ENCODE peak calls at places on chromosomes 2 and 18, in five cellular contexts. One of them, this sample, is unnamed.

GRCh38 chr18:24368749-24369148 is 28.9 kb downstream of the OSBPL1A start:
- DNase-seq in SJSA1: no peak
- DNase-seq in pancreas: no peak
- DNase-seq in epithelial cell of esophagus: peak
- DNase-seq in Peyer's patch: no peak
- DNase-seq in this sample: no peak

GRCh38 chr2:215367647-215368492 is 56.0 kb downstream of the ATIC start:
- DNase-seq in SJSA1: no peak
- DNase-seq in pancreas: no peak
- DNase-seq in epithelial cell of esophagus: peak
- DNase-seq in Peyer's patch: no peak
- DNase-seq in this sample: no peak

GRCh38 chr2:2600466-2600865 is 269.4 kb upstream of the MYT1L start:
- DNase-seq in SJSA1: no peak
- DNase-seq in pancreas: no peak
- DNase-seq in epithelial cell of esophagus: no peak
- DNase-seq in Peyer's patch: no peak
- DNase-seq in this sample: no peak

GRCh38 chr18:49646864-49647263 is 85.0 kb downstream of the LIPG start:
- DNase-seq in SJSA1: no peak
- DNase-seq in pancreas: no peak
- DNase-seq in epithelial cell of esophagus: no peak
- DNase-seq in Peyer's patch: no peak
- DNase-seq in this sample: no peak

GRCh38 chr18:50218432-50219197 is 23.7 kb upstream of the MYO5B start:
- DNase-seq in SJSA1: no peak
- DNase-seq in pancreas: no peak
- DNase-seq in epithelial cell of esophagus: peak
- DNase-seq in Peyer's patch: no peak
- DNase-seq in this sample: peak

GRCh38 chr18:46320928-46321855 is 217.0 kb downstream of the HAUS1 start:
- DNase-seq in SJSA1: peak
- DNase-seq in pancreas: no peak
- DNase-seq in epithelial cell of esophagus: peak
- DNase-seq in Peyer's patch: no peak
- DNase-seq in this sample: no peak

GRCh38 chr2:207235621-207236020 is 69.9 kb upstream of the KLF7 start:
- DNase-seq in SJSA1: no peak
- DNase-seq in pancreas: no peak
- DNase-seq in epithelial cell of esophagus: peak
- DNase-seq in Peyer's patch: no peak
- DNase-seq in this sample: no peak

GRCh38 chr2:216670266-216671080 is 24.9 kb downstream of the IGFBP5 start:
- DNase-seq in SJSA1: no peak
- DNase-seq in pancreas: no peak
- DNase-seq in epithelial cell of esophagus: no peak
- DNase-seq in Peyer's patch: no peak
- DNase-seq in this sample: no peak

GRCh38 chr2:102046135-102046901 is 54.6 kb downstream of the IL1R2 start:
- DNase-seq in SJSA1: no peak
- DNase-seq in pancreas: no peak
- DNase-seq in epithelial cell of esophagus: no peak
- DNase-seq in Peyer's patch: no peak
- DNase-seq in this sample: no peak

GRCh38 chr18:50080932-50081560 is 113.9 kb downstream of the MYO5B start:
- DNase-seq in SJSA1: no peak
- DNase-seq in pancreas: no peak
- DNase-seq in epithelial cell of esophagus: peak
- DNase-seq in Peyer's patch: no peak
- DNase-seq in this sample: no peak

GRCh38 chr2:203453858-203454451 is 81.1 kb downstream of the RAPH1 start:
- DNase-seq in SJSA1: peak
- DNase-seq in pancreas: no peak
- DNase-seq in epithelial cell of esophagus: peak
- DNase-seq in Peyer's patch: no peak
- DNase-seq in this sample: no peak

GRCh38 chr2:60535392-60536312 is 17.8 kb downstream of the BCL11A start:
- DNase-seq in SJSA1: no peak
- DNase-seq in pancreas: no peak
- DNase-seq in epithelial cell of esophagus: no peak
- DNase-seq in Peyer's patch: no peak
- DNase-seq in this sample: no peak

GRCh38 chr2:94923196-94923595 is 52.0 kb downstream of the TEKT4 start:
- DNase-seq in SJSA1: peak
- DNase-seq in pancreas: no peak
- DNase-seq in epithelial cell of esophagus: no peak
- DNase-seq in Peyer's patch: no peak
- DNase-seq in this sample: no peak

GRCh38 chr2:140567734-140568133 is 1563.1 kb downstream of the LRP1B start:
- DNase-seq in SJSA1: no peak
- DNase-seq in pancreas: no peak
- DNase-seq in epithelial cell of esophagus: peak
- DNase-seq in Peyer's patch: no peak
- DNase-seq in this sample: no peak

GRCh38 chr2:189581354-189582139 is 961 bp upstream of the SLC40A1 start:
- DNase-seq in SJSA1: no peak
- DNase-seq in pancreas: peak
- DNase-seq in epithelial cell of esophagus: peak
- DNase-seq in Peyer's patch: peak
- DNase-seq in this sample: no peak

GRCh38 chr2:231563378-231563961 is 29.2 kb upstream of the TEX44 start:
- DNase-seq in SJSA1: peak
- DNase-seq in pancreas: no peak
- DNase-seq in epithelial cell of esophagus: peak
- DNase-seq in Peyer's patch: no peak
- DNase-seq in this sample: no peak

GRCh38 chr2:206160807-206161179 is 1.1 kb downstream of the EEF1B2 start:
- DNase-seq in SJSA1: no peak
- DNase-seq in pancreas: no peak
- DNase-seq in epithelial cell of esophagus: no peak
- DNase-seq in Peyer's patch: no peak
- DNase-seq in this sample: no peak

GRCh38 chr2:11579867-11580659 is 46.2 kb downstream of the GREB1 start:
- DNase-seq in SJSA1: no peak
- DNase-seq in pancreas: no peak
- DNase-seq in epithelial cell of esophagus: no peak
- DNase-seq in Peyer's patch: no peak
- DNase-seq in this sample: no peak

GRCh38 chr18:3051718-3052410 is 38.9 kb upstream of the LPIN2 start:
- DNase-seq in SJSA1: no peak
- DNase-seq in pancreas: no peak
- DNase-seq in epithelial cell of esophagus: peak
- DNase-seq in Peyer's patch: peak
- DNase-seq in this sample: no peak
- H3K4me3 ChIP-seq in SJSA1: no peak
- H3K4me3 ChIP-seq in pancreas: no peak
- H3K4me3 ChIP-seq in epithelial cell of esophagus: no peak
- H3K4me3 ChIP-seq in Peyer's patch: no peak
- H3K4me3 ChIP-seq in this sample: no peak

GRCh38 chr18:77102246-77103040 is 30.1 kb downstream of the MBP start:
- DNase-seq in SJSA1: peak
- DNase-seq in pancreas: no peak
- DNase-seq in epithelial cell of esophagus: peak
- DNase-seq in Peyer's patch: no peak
- DNase-seq in this sample: no peak
- H3K4me3 ChIP-seq in SJSA1: no peak
- H3K4me3 ChIP-seq in pancreas: no peak
- H3K4me3 ChIP-seq in epithelial cell of esophagus: no peak
- H3K4me3 ChIP-seq in Peyer's patch: no peak
- H3K4me3 ChIP-seq in this sample: no peak

DNA sequence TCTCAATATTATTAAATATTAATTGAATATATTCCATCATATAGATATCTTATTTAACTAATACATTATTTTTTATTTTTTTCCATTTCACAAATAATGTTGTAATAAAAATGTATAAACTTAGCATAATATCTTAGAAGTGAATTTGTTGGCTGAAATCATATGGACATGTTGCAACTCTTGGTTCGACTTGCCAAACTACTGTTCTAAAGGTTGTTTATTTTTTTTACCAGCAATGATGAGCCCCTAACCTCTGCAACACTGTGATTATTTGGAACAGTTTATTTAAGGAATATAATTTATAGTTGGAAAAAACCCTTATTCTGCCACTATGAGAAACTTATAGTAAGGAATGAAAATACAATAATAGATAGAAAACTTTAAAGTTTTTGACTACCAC is 8.8 kb upstream of the NAB1 start:
- DNase-seq in SJSA1: no peak
- DNase-seq in pancreas: no peak
- DNase-seq in epithelial cell of esophagus: no peak
- DNase-seq in Peyer's patch: no peak
- DNase-seq in this sample: no peak
- H3K4me3 ChIP-seq in SJSA1: no peak
- H3K4me3 ChIP-seq in pancreas: no peak
- H3K4me3 ChIP-seq in epithelial cell of esophagus: no peak
- H3K4me3 ChIP-seq in Peyer's patch: no peak
- H3K4me3 ChIP-seq in this sample: no peak

GRCh38 chr18:31343454-31343853 is 25.5 kb downstream of the DSG1 start:
- DNase-seq in SJSA1: no peak
- DNase-seq in pancreas: no peak
- DNase-seq in epithelial cell of esophagus: no peak
- DNase-seq in Peyer's patch: no peak
- DNase-seq in this sample: no peak
- H3K4me3 ChIP-seq in SJSA1: no peak
- H3K4me3 ChIP-seq in pancreas: no peak
- H3K4me3 ChIP-seq in epithelial cell of esophagus: no peak
- H3K4me3 ChIP-seq in Peyer's patch: no peak
- H3K4me3 ChIP-seq in this sample: no peak

DNA sequence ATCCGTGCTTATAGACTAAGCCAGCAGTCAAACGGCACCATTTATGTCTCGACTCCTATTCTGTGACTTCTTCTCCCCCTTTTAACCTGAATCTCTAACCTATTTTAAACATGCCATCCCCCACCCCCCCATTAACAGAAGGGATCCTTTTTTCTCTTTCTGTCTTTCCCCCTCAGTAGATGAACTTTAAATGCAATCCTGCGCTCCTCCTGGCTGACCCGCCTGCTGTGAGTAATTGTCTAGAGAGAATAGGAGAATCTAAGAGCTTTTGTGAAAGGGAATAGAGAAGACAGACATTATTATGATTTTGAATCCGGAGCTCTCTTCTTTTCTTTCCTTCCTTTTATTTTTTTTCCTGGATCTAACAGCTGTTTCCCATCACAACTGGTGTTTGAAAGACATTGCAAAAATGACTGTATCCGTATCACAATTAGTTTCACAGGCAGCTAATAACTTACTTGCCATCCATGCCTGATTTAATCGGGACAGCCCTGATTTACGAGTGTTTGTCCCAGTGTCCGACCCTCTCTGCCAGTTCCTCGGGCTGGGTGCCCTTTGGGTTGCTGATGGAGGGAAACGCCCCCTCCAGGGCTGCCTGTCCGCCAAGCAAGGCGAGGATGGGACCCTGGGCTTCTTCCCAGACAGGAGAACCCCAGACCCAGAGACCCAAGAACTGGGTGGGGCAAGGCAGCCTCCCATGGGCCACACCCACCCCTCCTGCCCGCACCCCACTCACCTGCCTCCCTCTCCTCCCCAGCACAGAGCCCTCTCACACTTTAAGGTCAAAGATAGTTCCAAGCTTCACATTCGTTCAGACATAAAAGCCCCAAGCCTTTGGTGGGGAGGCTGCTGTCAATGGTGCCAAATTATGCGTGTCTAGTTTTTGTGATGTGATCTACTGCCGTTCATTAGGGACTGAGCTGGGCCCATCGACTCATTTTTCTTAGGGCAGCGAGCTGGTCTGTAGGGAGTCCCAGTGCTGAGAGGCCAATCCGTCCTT is 231.8 kb downstream of the ZNF516 start:
- DNase-seq in SJSA1: no peak
- DNase-seq in pancreas: no peak
- DNase-seq in epithelial cell of esophagus: no peak
- DNase-seq in Peyer's patch: no peak
- DNase-seq in this sample: no peak
- H3K4me3 ChIP-seq in SJSA1: no peak
- H3K4me3 ChIP-seq in pancreas: no peak
- H3K4me3 ChIP-seq in epithelial cell of esophagus: no peak
- H3K4me3 ChIP-seq in Peyer's patch: no peak
- H3K4me3 ChIP-seq in this sample: no peak

GRCh38 chr2:200378652-200379290 is 72.3 kb downstream of the SPATS2L start:
- DNase-seq in SJSA1: peak
- DNase-seq in pancreas: no peak
- DNase-seq in epithelial cell of esophagus: no peak
- DNase-seq in Peyer's patch: no peak
- DNase-seq in this sample: no peak

GRCh38 chr2:200377774-200378336 is 71.4 kb downstream of the SPATS2L start:
- DNase-seq in SJSA1: no peak
- DNase-seq in pancreas: peak
- DNase-seq in epithelial cell of esophagus: peak
- DNase-seq in Peyer's patch: peak
- DNase-seq in this sample: no peak

GRCh38 chr2:200380833-200381542 is 74.5 kb downstream of the SPATS2L start:
- DNase-seq in SJSA1: peak
- DNase-seq in pancreas: no peak
- DNase-seq in epithelial cell of esophagus: peak
- DNase-seq in Peyer's patch: no peak
- DNase-seq in this sample: no peak

GRCh38 chr2:200380139-200380561 is 73.7 kb downstream of the SPATS2L start:
- DNase-seq in SJSA1: no peak
- DNase-seq in pancreas: no peak
- DNase-seq in epithelial cell of esophagus: peak
- DNase-seq in Peyer's patch: no peak
- DNase-seq in this sample: no peak

GRCh38 chr2:200379481-200380120 is 73.1 kb downstream of the SPATS2L start:
- DNase-seq in SJSA1: no peak
- DNase-seq in pancreas: no peak
- DNase-seq in epithelial cell of esophagus: peak
- DNase-seq in Peyer's patch: no peak
- DNase-seq in this sample: no peak
- H3K4me3 ChIP-seq in SJSA1: no peak
- H3K4me3 ChIP-seq in pancreas: no peak
- H3K4me3 ChIP-seq in epithelial cell of esophagus: no peak
- H3K4me3 ChIP-seq in Peyer's patch: peak
- H3K4me3 ChIP-seq in this sample: no peak

GRCh38 chr2:65710356-65710755 is 278.0 kb upstream of the SPRED2 start:
- DNase-seq in SJSA1: no peak
- DNase-seq in pancreas: no peak
- DNase-seq in epithelial cell of esophagus: no peak
- DNase-seq in Peyer's patch: no peak
- DNase-seq in this sample: no peak
- H3K4me3 ChIP-seq in SJSA1: no peak
- H3K4me3 ChIP-seq in pancreas: no peak
- H3K4me3 ChIP-seq in epithelial cell of esophagus: no peak
- H3K4me3 ChIP-seq in Peyer's patch: no peak
- H3K4me3 ChIP-seq in this sample: no peak

GRCh38 chr2:191151315-191151698 is 513 bp upstream of the STAT4 start:
- DNase-seq in SJSA1: no peak
- DNase-seq in pancreas: no peak
- DNase-seq in epithelial cell of esophagus: no peak
- DNase-seq in Peyer's patch: no peak
- DNase-seq in this sample: no peak
- H3K4me3 ChIP-seq in SJSA1: no peak
- H3K4me3 ChIP-seq in pancreas: peak
- H3K4me3 ChIP-seq in epithelial cell of esophagus: peak
- H3K4me3 ChIP-seq in Peyer's patch: peak
- H3K4me3 ChIP-seq in this sample: no peak

DNA sequence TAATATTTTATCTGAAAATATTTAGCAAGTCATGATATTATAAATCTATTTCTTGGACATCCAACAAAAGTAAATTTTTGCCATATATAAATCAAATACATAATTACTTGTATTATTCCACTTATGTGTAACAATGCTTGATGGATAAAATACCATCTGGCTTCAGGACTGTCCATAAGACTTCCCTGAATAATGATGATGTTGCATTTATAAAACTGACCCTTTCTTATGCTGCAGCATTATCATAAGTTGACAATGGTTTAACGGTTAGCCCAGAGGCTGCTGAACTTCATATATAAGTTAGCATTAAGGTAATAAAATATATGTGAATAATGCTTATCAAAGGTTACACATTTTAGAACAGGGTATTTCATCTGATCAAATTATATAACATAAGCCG is 95.4 kb downstream of the CDH2 start:
- DNase-seq in SJSA1: no peak
- DNase-seq in pancreas: no peak
- DNase-seq in epithelial cell of esophagus: no peak
- DNase-seq in Peyer's patch: no peak
- DNase-seq in this sample: no peak
- H3K4me3 ChIP-seq in SJSA1: no peak
- H3K4me3 ChIP-seq in pancreas: no peak
- H3K4me3 ChIP-seq in epithelial cell of esophagus: no peak
- H3K4me3 ChIP-seq in Peyer's patch: no peak
- H3K4me3 ChIP-seq in this sample: no peak